ENCODE peak calls at places on chromosomes 7 and 10, in four cellular contexts. J, B, N and H are unnamed samples.

GRCh38 chr7:113320419-113320818 is 202.1 kb upstream of the SMIM30 start:
- DNase-seq in J (no peak), B (no peak), N (no peak), H (no peak)

GRCh38 chr7:150663802-150664494 is 21.6 kb upstream of the GIMAP2 start:
- DNase-seq in J (no peak), B (no peak), N (no peak), H (no peak)

GRCh38 chr7:28510022-28510367 is 97.7 kb downstream of the CREB5 start:
- DNase-seq in J (no peak), B (no peak), N (no peak), H (no peak)

GRCh38 chr7:94781236-94781635 is 125.3 kb upstream of the SGCE start:
- DNase-seq in J (no peak), B (no peak), N (no peak), H (no peak)

GRCh38 chr10:33703897-33704825 is 369.7 kb upstream of the NRP1 start:
- DNase-seq in J (no peak), B (no peak), N (no peak), H (no peak)

GRCh38 chr7:73622527-73622908 is 1.8 kb downstream of the MLXIPL start:
- DNase-seq in J (no peak), B (no peak), N (no peak), H (no peak)

GRCh38 chr7:157599491-157599890 is 262.7 kb downstream of the DNAJB6 start:
- DNase-seq in J (no peak), B (peak), N (no peak), H (no peak)

GRCh38 chr10:60140681-60141632 is 234.6 kb upstream of the CCDC6 start:
- DNase-seq in J (no peak), B (no peak), N (peak), H (no peak)

GRCh38 chr7:84022686-84023308 is 171.8 kb downstream of the SEMA3A start:
- DNase-seq in J (no peak), B (no peak), N (no peak), H (no peak)

GRCh38 chr7:76282344-76283253 is 19.9 kb upstream of the HSPB1 start:
- DNase-seq in J (no peak), B (peak), N (peak), H (no peak)

GRCh38 chr7:158742065-158742821 is 37.6 kb upstream of the NCAPG2 start:
- DNase-seq in J (no peak), B (no peak), N (no peak), H (no peak)

GRCh38 chr10:59337254-59337653 is 25.1 kb downstream of the FAM13C start:
- DNase-seq in J (no peak), B (no peak), N (no peak), H (no peak)

GRCh38 chr7:44223362-44224114 is 22.8 kb downstream of the YKT6 start:
- DNase-seq in J (no peak), B (peak), N (no peak), H (no peak)

GRCh38 chr7:140238778-140239652 is 62.2 kb upstream of the KDM7A start:
- DNase-seq in J (no peak), B (no peak), N (no peak), H (no peak)

GRCh38 chr7:108497082-108497725 is 28.7 kb downstream of the PNPLA8 start:
- DNase-seq in J (peak), B (no peak), N (peak), H (peak)